ENCODE peak calls at places on chromosomes 5 and 9, in nine cellular contexts. One of them, this sample, is unnamed.

GRCh38 chr5:173615884-173616576 is 420 bp downstream of the BOD1 start:
- DNase-seq in astrocyte of the spinal cord: peak
- DNase-seq in mammary epithelial cell: peak
- DNase-seq in LoVo: peak
- DNase-seq in AG08396: peak
- DNase-seq in caudate nucleus: no peak
- DNase-seq in GM23248: peak
- DNase-seq in substantia nigra: peak
- DNase-seq in hippocampal formation: peak
- DNase-seq in this sample: peak

GRCh38 chr5:40332945-40333344 is 346.8 kb upstream of the PTGER4 start:
- DNase-seq in astrocyte of the spinal cord: peak
- DNase-seq in mammary epithelial cell: no peak
- DNase-seq in LoVo: no peak
- DNase-seq in AG08396: no peak
- DNase-seq in caudate nucleus: no peak
- DNase-seq in GM23248: peak
- DNase-seq in substantia nigra: no peak
- DNase-seq in hippocampal formation: no peak
- DNase-seq in this sample: peak

GRCh38 chr5:132246806-132247205 is 10.7 kb upstream of the PDLIM4 start:
- DNase-seq in astrocyte of the spinal cord: no peak
- DNase-seq in mammary epithelial cell: no peak
- DNase-seq in LoVo: no peak
- DNase-seq in AG08396: no peak
- DNase-seq in caudate nucleus: no peak
- DNase-seq in GM23248: no peak
- DNase-seq in substantia nigra: no peak
- DNase-seq in hippocampal formation: no peak
- DNase-seq in this sample: no peak

GRCh38 chr5:59104400-59105117 is 521.7 kb downstream of the RAB3C start:
- DNase-seq in astrocyte of the spinal cord: peak
- DNase-seq in mammary epithelial cell: no peak
- DNase-seq in LoVo: no peak
- DNase-seq in AG08396: no peak
- DNase-seq in caudate nucleus: no peak
- DNase-seq in GM23248: no peak
- DNase-seq in substantia nigra: no peak
- DNase-seq in hippocampal formation: no peak
- DNase-seq in this sample: no peak

GRCh38 chr5:42919600-42919999 is 107.9 kb upstream of the SELENOP start:
- DNase-seq in astrocyte of the spinal cord: no peak
- DNase-seq in mammary epithelial cell: no peak
- DNase-seq in LoVo: no peak
- DNase-seq in AG08396: no peak
- DNase-seq in caudate nucleus: no peak
- DNase-seq in GM23248: no peak
- DNase-seq in substantia nigra: no peak
- DNase-seq in hippocampal formation: no peak
- DNase-seq in this sample: no peak

GRCh38 chr9:28024616-28025147 is 451.4 kb upstream of the C9orf72 start:
- DNase-seq in astrocyte of the spinal cord: no peak
- DNase-seq in mammary epithelial cell: no peak
- DNase-seq in LoVo: no peak
- DNase-seq in AG08396: no peak
- DNase-seq in caudate nucleus: no peak
- DNase-seq in GM23248: no peak
- DNase-seq in substantia nigra: no peak
- DNase-seq in hippocampal formation: peak
- DNase-seq in this sample: no peak

GRCh38 chr5:125026900-125027731 is 280.7 kb upstream of the ZNF608 start:
- DNase-seq in astrocyte of the spinal cord: peak
- DNase-seq in mammary epithelial cell: peak
- DNase-seq in LoVo: peak
- DNase-seq in AG08396: no peak
- DNase-seq in caudate nucleus: no peak
- DNase-seq in GM23248: no peak
- DNase-seq in substantia nigra: no peak
- DNase-seq in hippocampal formation: no peak
- DNase-seq in this sample: no peak

GRCh38 chr9:14616188-14616982 is 76.8 kb downstream of the ZDHHC21 start:
- DNase-seq in astrocyte of the spinal cord: peak
- DNase-seq in mammary epithelial cell: peak
- DNase-seq in LoVo: peak
- DNase-seq in AG08396: peak
- DNase-seq in caudate nucleus: no peak
- DNase-seq in GM23248: peak
- DNase-seq in substantia nigra: no peak
- DNase-seq in hippocampal formation: peak
- DNase-seq in this sample: peak

GRCh38 chr5:74595143-74595915 is 45.2 kb downstream of the ENC1 start:
- DNase-seq in astrocyte of the spinal cord: peak
- DNase-seq in mammary epithelial cell: no peak
- DNase-seq in LoVo: peak
- DNase-seq in AG08396: peak
- DNase-seq in caudate nucleus: no peak
- DNase-seq in GM23248: peak
- DNase-seq in substantia nigra: no peak
- DNase-seq in hippocampal formation: no peak
- DNase-seq in this sample: peak

GRCh38 chr9:16869961-16870605 is 387 bp downstream of the BNC2 start:
- DNase-seq in astrocyte of the spinal cord: peak
- DNase-seq in mammary epithelial cell: no peak
- DNase-seq in LoVo: no peak
- DNase-seq in AG08396: peak
- DNase-seq in caudate nucleus: no peak
- DNase-seq in GM23248: peak
- DNase-seq in substantia nigra: no peak
- DNase-seq in hippocampal formation: no peak
- DNase-seq in this sample: peak

GRCh38 chr5:107389130-107389553 is 281.6 kb downstream of the EFNA5 start:
- DNase-seq in astrocyte of the spinal cord: peak
- DNase-seq in mammary epithelial cell: peak
- DNase-seq in LoVo: no peak
- DNase-seq in AG08396: no peak
- DNase-seq in caudate nucleus: no peak
- DNase-seq in GM23248: peak
- DNase-seq in substantia nigra: no peak
- DNase-seq in hippocampal formation: no peak
- DNase-seq in this sample: peak

GRCh38 chr5:39674209-39675082 is 249.7 kb upstream of the DAB2 start:
- DNase-seq in astrocyte of the spinal cord: no peak
- DNase-seq in mammary epithelial cell: no peak
- DNase-seq in LoVo: no peak
- DNase-seq in AG08396: no peak
- DNase-seq in caudate nucleus: no peak
- DNase-seq in GM23248: peak
- DNase-seq in substantia nigra: no peak
- DNase-seq in hippocampal formation: no peak
- DNase-seq in this sample: no peak

GRCh38 chr9:11933926-11934325 is 759.3 kb upstream of the TYRP1 start:
- DNase-seq in astrocyte of the spinal cord: peak
- DNase-seq in mammary epithelial cell: no peak
- DNase-seq in LoVo: peak
- DNase-seq in AG08396: no peak
- DNase-seq in caudate nucleus: no peak
- DNase-seq in GM23248: peak
- DNase-seq in substantia nigra: no peak
- DNase-seq in hippocampal formation: no peak
- DNase-seq in this sample: no peak

GRCh38 chr5:75348241-75348640 is 11.2 kb downstream of the HMGCR start:
- DNase-seq in astrocyte of the spinal cord: peak
- DNase-seq in mammary epithelial cell: peak
- DNase-seq in LoVo: no peak
- DNase-seq in AG08396: no peak
- DNase-seq in caudate nucleus: no peak
- DNase-seq in GM23248: no peak
- DNase-seq in substantia nigra: no peak
- DNase-seq in hippocampal formation: no peak
- DNase-seq in this sample: peak

GRCh38 chr5:126867237-126867636 is 90.3 kb downstream of the LMNB1 start:
- DNase-seq in astrocyte of the spinal cord: no peak
- DNase-seq in mammary epithelial cell: no peak
- DNase-seq in LoVo: no peak
- DNase-seq in AG08396: no peak
- DNase-seq in caudate nucleus: no peak
- DNase-seq in GM23248: no peak
- DNase-seq in substantia nigra: no peak
- DNase-seq in hippocampal formation: no peak
- DNase-seq in this sample: no peak

GRCh38 chr9:117480729-117481128 is 65.9 kb upstream of the ASTN2 start:
- DNase-seq in astrocyte of the spinal cord: no peak
- DNase-seq in mammary epithelial cell: no peak
- DNase-seq in LoVo: no peak
- DNase-seq in AG08396: no peak
- DNase-seq in caudate nucleus: no peak
- DNase-seq in GM23248: no peak
- DNase-seq in substantia nigra: no peak
- DNase-seq in hippocampal formation: no peak
- DNase-seq in this sample: no peak

GRCh38 chr9:114373960-114374730 is 13.6 kb downstream of the AKNA start:
- DNase-seq in astrocyte of the spinal cord: no peak
- DNase-seq in mammary epithelial cell: no peak
- DNase-seq in LoVo: no peak
- DNase-seq in AG08396: no peak
- DNase-seq in caudate nucleus: no peak
- DNase-seq in GM23248: no peak
- DNase-seq in substantia nigra: no peak
- DNase-seq in hippocampal formation: no peak
- DNase-seq in this sample: no peak

GRCh38 chr9:98057095-98057799 is 715 bp downstream of the NANS start:
- DNase-seq in astrocyte of the spinal cord: no peak
- DNase-seq in mammary epithelial cell: peak
- DNase-seq in LoVo: no peak
- DNase-seq in AG08396: no peak
- DNase-seq in caudate nucleus: no peak
- DNase-seq in GM23248: peak
- DNase-seq in substantia nigra: no peak
- DNase-seq in hippocampal formation: no peak
- DNase-seq in this sample: peak

GRCh38 chr5:1187234-1187949 is 14.0 kb upstream of the SLC6A19 start:
- DNase-seq in astrocyte of the spinal cord: no peak
- DNase-seq in mammary epithelial cell: no peak
- DNase-seq in LoVo: no peak
- DNase-seq in AG08396: no peak
- DNase-seq in caudate nucleus: no peak
- DNase-seq in GM23248: no peak
- DNase-seq in substantia nigra: no peak
- DNase-seq in hippocampal formation: no peak
- DNase-seq in this sample: no peak

GRCh38 chr9:132647355-132647754 is 22.4 kb downstream of the DDX31 start:
- DNase-seq in astrocyte of the spinal cord: peak
- DNase-seq in mammary epithelial cell: peak
- DNase-seq in LoVo: no peak
- DNase-seq in AG08396: peak
- DNase-seq in caudate nucleus: no peak
- DNase-seq in GM23248: peak
- DNase-seq in substantia nigra: no peak
- DNase-seq in hippocampal formation: no peak
- DNase-seq in this sample: peak

GRCh38 chr5:165783024-165783423 is 2277.6 kb downstream of the MAT2B start:
- DNase-seq in astrocyte of the spinal cord: no peak
- DNase-seq in mammary epithelial cell: no peak
- DNase-seq in LoVo: no peak
- DNase-seq in AG08396: no peak
- DNase-seq in caudate nucleus: no peak
- DNase-seq in GM23248: no peak
- DNase-seq in substantia nigra: no peak
- DNase-seq in hippocampal formation: no peak
- DNase-seq in this sample: no peak

GRCh38 chr5:160787247-160787646 is 64.8 kb downstream of the ATP10B start:
- DNase-seq in astrocyte of the spinal cord: no peak
- DNase-seq in mammary epithelial cell: peak
- DNase-seq in LoVo: peak
- DNase-seq in AG08396: no peak
- DNase-seq in caudate nucleus: no peak
- DNase-seq in GM23248: peak
- DNase-seq in substantia nigra: no peak
- DNase-seq in hippocampal formation: no peak
- DNase-seq in this sample: no peak

GRCh38 chr5:885127-885442 is 7.5 kb downstream of the BRD9 start:
- DNase-seq in astrocyte of the spinal cord: no peak
- DNase-seq in mammary epithelial cell: no peak
- DNase-seq in LoVo: no peak
- DNase-seq in AG08396: no peak
- DNase-seq in caudate nucleus: no peak
- DNase-seq in GM23248: no peak
- DNase-seq in substantia nigra: no peak
- DNase-seq in hippocampal formation: no peak
- DNase-seq in this sample: no peak